ENCODE peak calls at places on chromosomes 3 and 15, in eight cellular contexts. N, C, H, Q, Y, U, S and I are unnamed samples.
A peak's percentile ranks its signal among the peaks of the same experiment; 100 is the strongest.

GRCh38 chr3:74281705-74282104 is 332.8 kb downstream of the CNTN3 start:
- DNase-seq in N (no peak), C (no peak), H (no peak), Q (no peak), Y (no peak), U (no peak), S (no peak), I (no peak)

GRCh38 chr15:71440479-71441071 is 325.3 kb downstream of the THSD4 start:
- DNase-seq in N (peak; percentile 27), C (peak; percentile 86), H (peak; percentile 58), Q (peak; percentile 70), Y (no peak), U (no peak), S (no peak), I (peak; percentile 19)

GRCh38 chr15:70643106-70643782 is 120.1 kb downstream of the UACA start:
- DNase-seq in N (no peak), C (no peak), H (no peak), Q (no peak), Y (no peak), U (no peak), S (no peak), I (no peak)

GRCh38 chr3:102883515-102883914 is 448.7 kb downstream of the ZPLD1 start:
- DNase-seq in N (no peak), C (no peak), H (no peak), Q (no peak), Y (no peak), U (no peak), S (no peak), I (no peak)

GRCh38 chr3:49869525-49870126 is at the start of gene CAMKV:
- DNase-seq in N (no peak), C (no peak), H (no peak), Q (no peak), Y (no peak), U (peak; percentile 72), S (no peak), I (no peak)

GRCh38 chr3:47443611-47443995 is 32.1 kb downstream of the SCAP start:
- DNase-seq in N (peak; percentile 87), C (peak; percentile 67), H (no peak), Q (no peak), Y (no peak), U (no peak), S (no peak), I (no peak)

GRCh38 chr3:4994823-4995499 is 15.7 kb downstream of the BHLHE40 start:
- DNase-seq in N (peak; percentile 52), C (peak; percentile 84), H (no peak), Q (no peak), Y (peak; percentile 94), U (no peak), S (peak; percentile 99), I (no peak)

GRCh38 chr3:193515884-193516438 is 38.7 kb downstream of the ATP13A4 start:
- DNase-seq in N (no peak), C (no peak), H (no peak), Q (no peak), Y (no peak), U (no peak), S (no peak), I (no peak)

GRCh38 chr15:79197285-79197684 is 85.2 kb upstream of the ANKRD34C start:
- DNase-seq in N (no peak), C (no peak), H (no peak), Q (no peak), Y (no peak), U (no peak), S (no peak), I (no peak)

GRCh38 chr15:93042691-93043378 is 46.2 kb downstream of the RGMA start:
- DNase-seq in N (no peak), C (no peak), H (no peak), Q (no peak), Y (no peak), U (peak; percentile 45), S (no peak), I (no peak)

GRCh38 chr3:61841111-61841845 is 279.9 kb downstream of the PTPRG start:
- DNase-seq in N (no peak), C (no peak), H (no peak), Q (peak; percentile 46), Y (peak; percentile 48), U (no peak), S (peak; percentile 42), I (no peak)

GRCh38 chr3:72665701-72666443 is 182.4 kb downstream of the SHQ1 start:
- DNase-seq in N (no peak), C (peak; percentile 35), H (no peak), Q (no peak), Y (peak; percentile 41), U (no peak), S (no peak), I (no peak)

GRCh38 chr15:65532738-65533051 is 2.4 kb downstream of the HACD3 start:
- DNase-seq in N (peak; percentile 79), C (peak; percentile 43), H (peak; percentile 56), Q (no peak), Y (no peak), U (no peak), S (no peak), I (no peak)

GRCh38 chr3:123712077-123712860 is 127.4 kb upstream of the HACD2 start:
- DNase-seq in N (no peak), C (no peak), H (no peak), Q (no peak), Y (no peak), U (peak; percentile 28), S (no peak), I (no peak)

GRCh38 chr15:82537351-82537908 is 2.8 kb downstream of the RPS17 start:
- DNase-seq in N (no peak), C (no peak), H (no peak), Q (no peak), Y (no peak), U (no peak), S (no peak), I (no peak)

GRCh38 chr15:82540055-82540983 is at the start of gene RPS17:
- DNase-seq in N (peak; percentile 88), C (peak; percentile 97), H (peak; percentile 77), Q (peak; percentile 90), Y (peak; percentile 93), U (peak; percentile 95), S (peak; percentile 69), I (peak; percentile 86)

GRCh38 chr15:82540984-82541431 is 751 bp upstream of the RPS17 start:
- DNase-seq in N (no peak), C (no peak), H (no peak), Q (no peak), Y (no peak), U (no peak), S (no peak), I (no peak)

GRCh38 chr15:82539690-82540054 is 585 bp downstream of the RPS17 start:
- DNase-seq in N (no peak), C (no peak), H (no peak), Q (no peak), Y (no peak), U (no peak), S (no peak), I (no peak)

DNA sequence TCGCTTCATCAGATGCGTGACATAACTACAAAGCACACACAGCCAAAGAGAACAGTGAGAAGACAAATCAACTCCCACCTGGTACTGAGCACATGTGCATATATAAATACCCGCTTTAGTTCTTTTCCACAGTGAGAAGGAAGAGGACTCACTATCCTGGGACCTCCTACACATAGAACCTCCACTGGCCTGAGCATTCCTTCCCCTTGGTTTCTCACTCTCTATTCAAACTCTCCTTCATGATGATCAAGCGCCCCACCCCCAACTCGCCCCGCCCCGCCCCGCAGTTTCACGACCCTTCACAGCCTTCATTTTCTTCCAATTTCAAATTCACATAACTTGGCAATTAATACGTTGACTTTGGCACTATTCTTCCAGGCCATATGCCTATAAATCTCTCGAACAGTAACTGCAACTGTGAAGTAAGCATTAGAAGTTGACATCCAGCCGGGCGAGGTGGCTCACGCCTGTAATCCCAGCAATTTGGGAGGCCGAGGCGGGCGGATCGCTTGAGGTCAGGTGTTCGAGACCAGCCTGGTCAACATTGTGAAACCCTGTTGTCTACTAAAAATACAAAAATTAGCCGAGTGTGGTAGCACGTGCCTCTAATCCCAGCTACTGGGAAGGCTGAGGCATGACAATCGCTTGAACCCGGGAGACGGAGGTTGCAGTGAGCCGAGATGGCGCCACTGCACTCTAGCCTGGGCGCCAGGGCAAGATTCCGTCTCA is 1.1 kb downstream of the RPS17 start:
- DNase-seq in N (peak; percentile 29), C (no peak), H (no peak), Q (no peak), Y (no peak), U (no peak), S (no peak), I (no peak)
- H3K4me3 ChIP-seq in N (peak overlapping the region; percentile 98), C (peak overlapping the region; percentile 79), H (peak overlapping the region; percentile 97), Q (peak overlapping the region; percentile 99), Y (peak overlapping the region; percentile 100), U (peak overlapping the region; percentile 73), S (peak overlapping the region; percentile 67), I (peak overlapping the region; percentile 95)

GRCh38 chr15:26134152-26134551 is 271.0 kb upstream of the ATP10A start:
- DNase-seq in N (no peak), C (no peak), H (no peak), Q (no peak), Y (no peak), U (peak; percentile 52), S (no peak), I (no peak)
- TF ChIP-seq CTCF in N (no peak), C (no peak), H (no peak), Q (no peak), Y (no peak), U (no peak), S (no peak), I (no peak)

DNA sequence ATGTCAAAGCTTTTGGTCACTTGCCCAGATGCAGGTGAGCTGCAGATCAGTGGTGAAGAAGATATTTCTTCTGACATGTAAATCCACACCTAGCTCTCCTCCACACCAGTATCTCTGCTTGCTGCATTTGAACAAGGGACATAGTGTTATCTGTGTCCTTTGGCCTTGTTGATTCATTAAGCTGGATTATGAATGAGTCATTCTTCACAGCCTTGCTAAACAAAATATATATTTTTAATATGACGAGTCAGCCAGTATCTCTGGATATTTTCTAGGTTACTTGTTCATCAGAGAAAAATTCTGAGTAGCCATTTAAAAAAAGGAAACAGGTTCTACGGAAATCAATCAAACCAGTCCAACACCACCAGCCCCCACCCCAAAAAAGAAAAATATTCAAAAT is 190.6 kb upstream of the ADAMTS9 start:
- DNase-seq in N (no peak), C (no peak), H (no peak), Q (no peak), Y (no peak), U (no peak), S (no peak), I (no peak)
- H3K4me3 ChIP-seq in N (no peak overlapping the region), C (no peak overlapping the region), H (no peak overlapping the region), Q (no peak overlapping the region), Y (no peak overlapping the region), U (no peak overlapping the region), S (no peak overlapping the region), I (no peak overlapping the region)

DNA sequence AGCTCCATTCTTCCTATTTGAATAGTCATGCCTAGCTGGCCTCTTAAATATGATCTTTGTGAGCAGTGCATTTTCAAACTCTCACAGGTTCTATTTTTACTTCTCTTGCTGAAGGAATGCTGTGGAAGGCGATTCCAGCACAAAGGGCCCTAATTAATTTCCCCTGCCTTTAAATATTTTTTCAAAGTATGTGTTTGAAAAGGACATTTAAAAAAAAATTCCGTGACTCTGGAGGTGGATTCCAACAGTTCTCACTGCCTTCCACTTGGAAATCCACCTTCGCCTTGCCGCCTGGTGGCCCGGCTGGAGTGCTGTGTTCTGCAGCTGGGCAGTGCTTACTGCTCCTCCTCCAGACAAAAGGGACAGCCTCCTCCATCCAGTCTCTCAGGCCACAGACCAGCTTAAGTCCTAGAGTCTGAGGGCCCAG is 61.5 kb upstream of the CORO2B start:
- DNase-seq in N (no peak), C (peak; percentile 24), H (no peak), Q (no peak), Y (no peak), U (no peak), S (no peak), I (no peak)
- TF ChIP-seq CTCF in N (no peak), C (no peak), H (peak; percentile 22), Q (peak; percentile 43), Y (peak; percentile 66), U (no peak), S (no peak), I (no peak)